ENCODE peak calls at places on chromosomes 3 and 15, in seven cellular contexts. One of them, this sample, is unnamed.

GRCh38 chr3:23650371-23651140 is 155.2 kb upstream of the UBE2E1 start:
- DNase-seq in A549: peak
- DNase-seq in K562: no peak
- DNase-seq in HCT116: no peak
- DNase-seq in HepG2: no peak
- DNase-seq in GM12878: no peak
- DNase-seq in H1: no peak
- DNase-seq in this sample: peak

GRCh38 chr3:47909607-47910006 is 106.6 kb downstream of the MAP4 start:
- DNase-seq in A549: no peak
- DNase-seq in K562: no peak
- DNase-seq in HCT116: no peak
- DNase-seq in HepG2: no peak
- DNase-seq in GM12878: no peak
- DNase-seq in H1: no peak
- DNase-seq in this sample: no peak

GRCh38 chr3:171775943-171776342 is 34.3 kb downstream of the PLD1 start:
- DNase-seq in A549: no peak
- DNase-seq in K562: no peak
- DNase-seq in HCT116: no peak
- DNase-seq in HepG2: no peak
- DNase-seq in GM12878: no peak
- DNase-seq in H1: no peak
- DNase-seq in this sample: no peak

GRCh38 chr3:14836049-14836468 is 17.3 kb downstream of the FGD5 start:
- DNase-seq in A549: no peak
- DNase-seq in K562: peak
- DNase-seq in HCT116: no peak
- DNase-seq in HepG2: no peak
- DNase-seq in GM12878: no peak
- DNase-seq in H1: no peak
- DNase-seq in this sample: no peak

GRCh38 chr3:124663690-124664089 is 66.6 kb upstream of the UMPS start:
- DNase-seq in A549: peak
- DNase-seq in K562: no peak
- DNase-seq in HCT116: no peak
- DNase-seq in HepG2: no peak
- DNase-seq in GM12878: no peak
- DNase-seq in H1: no peak
- DNase-seq in this sample: no peak

GRCh38 chr3:184942735-184943134 is 130.8 kb downstream of the VPS8 start:
- DNase-seq in A549: no peak
- DNase-seq in K562: no peak
- DNase-seq in HCT116: no peak
- DNase-seq in HepG2: no peak
- DNase-seq in GM12878: no peak
- DNase-seq in H1: no peak
- DNase-seq in this sample: peak

GRCh38 chr3:67704322-67704721 is 49.9 kb upstream of the SUCLG2 start:
- DNase-seq in A549: no peak
- DNase-seq in K562: no peak
- DNase-seq in HCT116: no peak
- DNase-seq in HepG2: no peak
- DNase-seq in GM12878: no peak
- DNase-seq in H1: no peak
- DNase-seq in this sample: no peak

GRCh38 chr3:29335438-29335837 is 54.6 kb downstream of the RBMS3 start:
- DNase-seq in A549: peak
- DNase-seq in K562: no peak
- DNase-seq in HCT116: peak
- DNase-seq in HepG2: no peak
- DNase-seq in GM12878: no peak
- DNase-seq in H1: no peak
- DNase-seq in this sample: no peak

GRCh38 chr15:56242576-56243116 is 1.0 kb downstream of the RFX7 start:
- DNase-seq in A549: no peak
- DNase-seq in K562: no peak
- DNase-seq in HCT116: no peak
- DNase-seq in HepG2: no peak
- DNase-seq in GM12878: no peak
- DNase-seq in H1: no peak
- DNase-seq in this sample: no peak

GRCh38 chr15:90400005-90400758 is 12.1 kb downstream of the IQGAP1 start:
- DNase-seq in A549: no peak
- DNase-seq in K562: no peak
- DNase-seq in HCT116: no peak
- DNase-seq in HepG2: peak
- DNase-seq in GM12878: no peak
- DNase-seq in H1: no peak
- DNase-seq in this sample: peak

GRCh38 chr15:90401499-90401898 is 13.5 kb downstream of the IQGAP1 start:
- DNase-seq in A549: no peak
- DNase-seq in K562: no peak
- DNase-seq in HCT116: no peak
- DNase-seq in HepG2: no peak
- DNase-seq in GM12878: no peak
- DNase-seq in H1: no peak
- DNase-seq in this sample: no peak

GRCh38 chr15:90402230-90402629 is 14.2 kb downstream of the IQGAP1 start:
- DNase-seq in A549: no peak
- DNase-seq in K562: no peak
- DNase-seq in HCT116: peak
- DNase-seq in HepG2: peak
- DNase-seq in GM12878: no peak
- DNase-seq in H1: no peak
- DNase-seq in this sample: peak

GRCh38 chr15:90402806-90403205 is 14.8 kb downstream of the IQGAP1 start:
- DNase-seq in A549: no peak
- DNase-seq in K562: no peak
- DNase-seq in HCT116: no peak
- DNase-seq in HepG2: no peak
- DNase-seq in GM12878: no peak
- DNase-seq in H1: no peak
- DNase-seq in this sample: no peak

DNA sequence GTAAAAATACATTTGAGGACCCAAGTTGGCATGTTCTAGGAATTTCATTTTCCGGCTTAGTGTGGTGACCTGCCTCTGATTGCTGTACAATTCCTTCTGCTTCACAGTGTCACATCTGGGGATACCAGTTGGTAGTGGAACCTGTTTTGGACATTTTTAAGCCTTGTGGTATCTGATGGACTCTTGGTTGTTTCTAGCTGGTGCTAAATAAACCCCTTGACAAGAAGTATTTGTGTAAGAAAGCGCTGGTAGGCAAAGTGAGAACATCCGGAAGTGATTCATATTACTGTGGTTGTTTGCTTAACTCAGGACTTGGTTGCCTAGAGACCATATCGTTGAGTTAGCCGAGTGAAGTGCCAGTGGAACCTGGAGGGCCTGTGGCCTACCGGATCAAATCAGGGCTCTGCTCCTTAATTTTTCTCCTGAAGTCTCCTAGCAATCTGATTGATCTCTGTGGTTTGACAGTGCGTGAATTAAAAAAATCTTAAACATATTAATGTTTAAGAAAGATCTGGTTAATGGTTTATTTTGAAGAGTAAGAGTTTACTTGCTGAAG is 12.8 kb downstream of the IQGAP1 start:
- DNase-seq in A549: peak
- DNase-seq in K562: peak
- DNase-seq in HCT116: peak
- DNase-seq in HepG2: peak
- DNase-seq in GM12878: peak
- DNase-seq in H1: no peak
- DNase-seq in this sample: peak
- TF ChIP-seq POLR2A in A549: no peak
- TF ChIP-seq POLR2A in K562: no peak
- TF ChIP-seq POLR2A in HCT116: no peak
- TF ChIP-seq POLR2A in HepG2: no peak
- TF ChIP-seq POLR2A in GM12878: no peak
- TF ChIP-seq POLR2A in H1: peak
- TF ChIP-seq POLR2A in this sample: no peak

DNA sequence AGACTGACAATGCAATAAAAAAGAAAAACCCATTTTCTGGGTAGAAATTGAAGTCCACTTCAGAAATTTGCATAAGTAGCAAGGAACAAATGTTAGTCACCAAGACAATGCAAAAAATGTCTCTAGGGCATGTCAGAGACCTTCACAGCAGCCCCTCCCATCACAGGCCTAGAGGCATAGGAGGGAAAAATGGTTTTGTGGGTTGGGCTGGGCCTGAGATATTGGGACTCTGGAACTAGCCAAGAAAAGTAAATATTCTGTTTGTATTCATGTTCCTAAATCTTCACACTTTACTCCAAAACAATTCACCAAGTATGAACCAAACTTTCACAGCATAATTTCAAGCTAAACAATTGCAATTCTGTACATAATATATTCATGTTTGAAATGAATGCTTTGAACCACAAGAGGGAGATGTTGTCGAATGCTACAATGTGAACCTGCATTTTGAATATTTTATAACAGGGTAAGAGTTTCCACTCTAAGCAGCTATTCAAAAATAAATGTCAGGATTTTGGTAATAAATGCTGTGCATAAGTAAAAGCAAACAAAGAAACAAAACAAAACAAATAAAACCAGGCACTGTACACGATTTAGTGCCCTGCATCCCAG is 429.2 kb downstream of the OTOL1 start:
- DNase-seq in A549: no peak
- DNase-seq in K562: no peak
- DNase-seq in HCT116: no peak
- DNase-seq in HepG2: no peak
- DNase-seq in GM12878: no peak
- DNase-seq in H1: no peak
- DNase-seq in this sample: no peak
- TF ChIP-seq CTCF in A549: no peak
- TF ChIP-seq CTCF in K562: no peak
- TF ChIP-seq CTCF in HCT116: no peak
- TF ChIP-seq CTCF in HepG2: no peak
- TF ChIP-seq CTCF in GM12878: no peak
- TF ChIP-seq CTCF in H1: no peak
- TF ChIP-seq CTCF in this sample: no peak

GRCh38 chr3:13243571-13243970 is 170.3 kb upstream of the IQSEC1 start:
- DNase-seq in A549: no peak
- DNase-seq in K562: no peak
- DNase-seq in HCT116: no peak
- DNase-seq in HepG2: no peak
- DNase-seq in GM12878: no peak
- DNase-seq in H1: no peak
- DNase-seq in this sample: no peak

GRCh38 chr3:13248640-13249039 is 171.5 kb downstream of the NUP210 start:
- DNase-seq in A549: no peak
- DNase-seq in K562: no peak
- DNase-seq in HCT116: no peak
- DNase-seq in HepG2: no peak
- DNase-seq in GM12878: no peak
- DNase-seq in H1: no peak
- DNase-seq in this sample: no peak

GRCh38 chr3:13242364-13242737 is 169.1 kb upstream of the IQSEC1 start:
- DNase-seq in A549: no peak
- DNase-seq in K562: no peak
- DNase-seq in HCT116: no peak
- DNase-seq in HepG2: no peak
- DNase-seq in GM12878: no peak
- DNase-seq in H1: no peak
- DNase-seq in this sample: no peak

GRCh38 chr3:13244695-13245449 is 171.6 kb upstream of the IQSEC1 start:
- DNase-seq in A549: no peak
- DNase-seq in K562: no peak
- DNase-seq in HCT116: no peak
- DNase-seq in HepG2: no peak
- DNase-seq in GM12878: no peak
- DNase-seq in H1: no peak
- DNase-seq in this sample: peak

GRCh38 chr3:13245579-13245978 is 172.3 kb upstream of the IQSEC1 start:
- DNase-seq in A549: no peak
- DNase-seq in K562: no peak
- DNase-seq in HCT116: no peak
- DNase-seq in HepG2: peak
- DNase-seq in GM12878: no peak
- DNase-seq in H1: no peak
- DNase-seq in this sample: peak
- TF ChIP-seq MAX in A549: no peak
- TF ChIP-seq MAX in K562: no peak
- TF ChIP-seq MAX in HCT116: no peak
- TF ChIP-seq MAX in HepG2: no peak
- TF ChIP-seq MAX in GM12878: no peak
- TF ChIP-seq MAX in H1: no peak
- TF ChIP-seq MAX in this sample: no peak

DNA sequence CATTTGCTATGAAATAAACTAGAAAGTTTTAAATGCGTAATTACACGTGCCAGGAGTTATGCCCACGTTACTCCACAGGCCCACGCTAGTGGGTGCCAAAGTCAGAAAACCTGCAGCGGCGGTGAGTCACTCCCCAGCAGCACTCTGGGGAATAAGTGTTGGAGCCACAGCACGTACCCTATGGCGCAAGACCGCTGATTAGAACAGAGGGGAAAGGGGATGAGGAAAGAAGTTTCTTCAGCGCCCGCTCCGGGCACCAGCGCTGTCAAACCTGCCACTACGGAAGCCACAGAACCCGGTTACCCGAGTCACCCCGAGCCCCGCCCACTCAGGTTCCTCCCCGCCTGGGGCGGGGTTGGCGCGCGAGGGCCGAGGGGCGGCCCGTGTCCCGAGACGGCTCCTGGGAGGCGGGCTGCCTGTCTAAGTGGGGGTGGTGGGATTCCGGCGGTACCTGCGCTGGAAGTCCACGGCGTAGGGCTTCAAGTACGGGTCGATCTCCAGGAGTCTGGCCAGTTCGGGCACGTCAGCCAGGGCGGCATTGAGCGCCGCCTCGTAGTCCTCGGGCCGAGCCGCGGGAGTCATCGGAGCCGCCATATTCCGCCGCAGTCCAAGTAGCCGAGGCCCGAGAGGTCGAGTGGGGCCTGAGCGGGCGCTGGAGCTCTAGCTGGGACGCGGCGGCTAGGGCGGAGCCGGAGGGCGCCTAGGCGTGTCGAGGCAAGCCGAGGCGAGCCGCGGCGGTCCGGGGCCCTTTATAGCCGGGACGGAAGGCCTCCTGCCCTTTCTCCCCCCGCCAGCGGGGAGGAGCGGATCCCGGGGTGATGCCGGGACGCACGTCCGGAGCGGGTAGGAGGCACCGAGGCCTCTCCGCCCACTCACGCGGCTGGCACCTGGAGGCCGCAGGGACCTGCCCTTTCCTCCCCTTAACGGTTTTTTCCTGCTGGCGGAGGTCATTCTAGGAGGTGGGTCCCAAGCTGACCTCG is at the start of gene GBE1:
- DNase-seq in A549: peak
- DNase-seq in K562: peak
- DNase-seq in HCT116: peak
- DNase-seq in HepG2: peak
- DNase-seq in GM12878: peak
- DNase-seq in H1: peak
- DNase-seq in this sample: peak
- TF ChIP-seq POLR2A in A549: peak
- TF ChIP-seq POLR2A in K562: peak
- TF ChIP-seq POLR2A in HCT116: peak
- TF ChIP-seq POLR2A in HepG2: peak
- TF ChIP-seq POLR2A in GM12878: peak
- TF ChIP-seq POLR2A in H1: peak
- TF ChIP-seq POLR2A in this sample: peak

GRCh38 chr15:92098869-92099268 is 245.4 kb downstream of the SLCO3A1 start:
- DNase-seq in A549: no peak
- DNase-seq in K562: no peak
- DNase-seq in HCT116: no peak
- DNase-seq in HepG2: no peak
- DNase-seq in GM12878: no peak
- DNase-seq in H1: no peak
- DNase-seq in this sample: no peak
- TF ChIP-seq CTCF in A549: no peak
- TF ChIP-seq CTCF in K562: no peak
- TF ChIP-seq CTCF in HCT116: no peak
- TF ChIP-seq CTCF in HepG2: peak
- TF ChIP-seq CTCF in GM12878: no peak
- TF ChIP-seq CTCF in H1: peak
- TF ChIP-seq CTCF in this sample: no peak

This sample was measured in NB4.